ENCODE peak calls at places on chromosome 16, in seven cellular contexts. One of them, this sample, is unnamed.

GRCh38 chr16:48008011-48008410 is 147.8 kb downstream of the ABCC12 start:
- DNase-seq in neural progenitor cell: no peak
- DNase-seq in cardiac fibroblast: no peak
- DNase-seq in heart right ventricle: no peak
- DNase-seq in cardiac muscle cell: no peak
- DNase-seq in GM12865: no peak
- DNase-seq in aorta: no peak
- DNase-seq in this sample: no peak

GRCh38 chr16:50302472-50303005 is 36.2 kb downstream of the ADCY7 start:
- DNase-seq in heart right ventricle: no peak
- DNase-seq in neural progenitor cell: no peak
- DNase-seq in aorta: peak
- DNase-seq in GM12865: no peak
- DNase-seq in cardiac fibroblast: no peak
- DNase-seq in cardiac muscle cell: no peak
- DNase-seq in this sample: no peak

GRCh38 chr16:1428511-1428910 is 2.4 kb upstream of the PERCC1 start:
- DNase-seq in heart right ventricle: no peak
- DNase-seq in cardiac muscle cell: no peak
- DNase-seq in cardiac fibroblast: peak
- DNase-seq in neural progenitor cell: peak
- DNase-seq in aorta: no peak
- DNase-seq in GM12865: peak
- DNase-seq in this sample: no peak

GRCh38 chr16:84656557-84657130 is 8.3 kb downstream of the KLHL36 start:
- DNase-seq in neural progenitor cell: no peak
- DNase-seq in heart right ventricle: no peak
- DNase-seq in cardiac muscle cell: no peak
- DNase-seq in aorta: no peak
- DNase-seq in GM12865: no peak
- DNase-seq in cardiac fibroblast: no peak
- DNase-seq in this sample: no peak

GRCh38 chr16:27405546-27406451 is 3.8 kb downstream of the IL21R start:
- DNase-seq in aorta: no peak
- DNase-seq in neural progenitor cell: no peak
- DNase-seq in cardiac muscle cell: no peak
- DNase-seq in cardiac fibroblast: no peak
- DNase-seq in heart right ventricle: no peak
- DNase-seq in GM12865: peak
- DNase-seq in this sample: no peak

GRCh38 chr16:82182237-82183003 is 12.4 kb upstream of the MPHOSPH6 start:
- DNase-seq in aorta: no peak
- DNase-seq in cardiac fibroblast: peak
- DNase-seq in cardiac muscle cell: no peak
- DNase-seq in heart right ventricle: no peak
- DNase-seq in neural progenitor cell: peak
- DNase-seq in GM12865: no peak
- DNase-seq in this sample: no peak

GRCh38 chr16:80167657-80168056 is 373.1 kb upstream of the DYNLRB2 start:
- DNase-seq in heart right ventricle: no peak
- DNase-seq in neural progenitor cell: no peak
- DNase-seq in cardiac fibroblast: no peak
- DNase-seq in cardiac muscle cell: no peak
- DNase-seq in aorta: no peak
- DNase-seq in GM12865: no peak
- DNase-seq in this sample: no peak

GRCh38 chr16:3718019-3718391 is 681 bp upstream of the TRAP1 start:
- DNase-seq in heart right ventricle: no peak
- DNase-seq in cardiac muscle cell: no peak
- DNase-seq in cardiac fibroblast: no peak
- DNase-seq in GM12865: no peak
- DNase-seq in aorta: no peak
- DNase-seq in neural progenitor cell: no peak
- DNase-seq in this sample: no peak

GRCh38 chr16:75048051-75048450 is 49.2 kb downstream of the ZNRF1 start:
- DNase-seq in heart right ventricle: no peak
- DNase-seq in aorta: no peak
- DNase-seq in neural progenitor cell: no peak
- DNase-seq in cardiac fibroblast: no peak
- DNase-seq in GM12865: no peak
- DNase-seq in cardiac muscle cell: no peak
- DNase-seq in this sample: no peak

GRCh38 chr16:73231969-73232554 is 184.1 kb upstream of the ZFHX3 start:
- DNase-seq in neural progenitor cell: no peak
- DNase-seq in cardiac muscle cell: no peak
- DNase-seq in cardiac fibroblast: peak
- DNase-seq in aorta: no peak
- DNase-seq in GM12865: no peak
- DNase-seq in heart right ventricle: no peak
- DNase-seq in this sample: no peak
- H3K4me3 ChIP-seq in neural progenitor cell: no peak
- H3K4me3 ChIP-seq in cardiac muscle cell: no peak
- H3K4me3 ChIP-seq in cardiac fibroblast: peak
- H3K4me3 ChIP-seq in aorta: no peak
- H3K4me3 ChIP-seq in GM12865: no peak
- H3K4me3 ChIP-seq in heart right ventricle: peak
- H3K4me3 ChIP-seq in this sample: peak

GRCh38 chr16:21599994-21600773 is 807 bp downstream of the METTL9 start:
- DNase-seq in aorta: no peak
- DNase-seq in neural progenitor cell: peak
- DNase-seq in cardiac muscle cell: peak
- DNase-seq in cardiac fibroblast: peak
- DNase-seq in heart right ventricle: no peak
- DNase-seq in GM12865: peak
- DNase-seq in this sample: no peak
- H3K4me3 ChIP-seq in aorta: peak
- H3K4me3 ChIP-seq in neural progenitor cell: peak
- H3K4me3 ChIP-seq in cardiac muscle cell: peak
- H3K4me3 ChIP-seq in cardiac fibroblast: peak
- H3K4me3 ChIP-seq in heart right ventricle: peak
- H3K4me3 ChIP-seq in GM12865: peak
- H3K4me3 ChIP-seq in this sample: peak

DNA sequence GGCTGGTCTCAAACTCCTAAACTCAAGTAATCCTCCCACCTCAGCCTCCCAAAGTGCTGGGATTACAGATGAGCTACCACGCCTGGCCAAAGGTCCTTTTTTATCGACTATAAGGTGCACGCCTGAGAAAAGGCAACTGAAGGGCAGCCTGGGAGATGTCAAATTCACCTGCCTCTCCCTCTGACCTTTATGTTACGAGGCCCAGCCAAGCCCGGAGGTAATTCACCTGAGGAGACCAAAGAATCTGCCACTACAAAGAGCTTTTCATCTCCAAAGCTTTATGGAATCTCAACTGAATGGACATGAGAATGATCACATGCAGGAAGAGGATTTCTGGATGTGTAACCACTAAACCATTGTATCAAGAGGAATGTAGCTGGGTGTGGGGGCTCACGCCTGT is 37.2 kb downstream of the LYRM1 start:
- DNase-seq in cardiac muscle cell: no peak
- DNase-seq in heart right ventricle: no peak
- DNase-seq in neural progenitor cell: no peak
- DNase-seq in aorta: no peak
- DNase-seq in GM12865: no peak
- DNase-seq in cardiac fibroblast: no peak
- DNase-seq in this sample: no peak
- H3K4me3 ChIP-seq in cardiac muscle cell: no peak
- H3K4me3 ChIP-seq in heart right ventricle: no peak
- H3K4me3 ChIP-seq in neural progenitor cell: no peak
- H3K4me3 ChIP-seq in aorta: no peak
- H3K4me3 ChIP-seq in GM12865: no peak
- H3K4me3 ChIP-seq in cardiac fibroblast: no peak
- H3K4me3 ChIP-seq in this sample: no peak

GRCh38 chr16:86569843-86570447 is 3.3 kb downstream of the FOXC2 start:
- DNase-seq in cardiac fibroblast: peak
- DNase-seq in aorta: no peak
- DNase-seq in neural progenitor cell: no peak
- DNase-seq in cardiac muscle cell: no peak
- DNase-seq in GM12865: no peak
- DNase-seq in heart right ventricle: no peak
- DNase-seq in this sample: no peak
- H3K4me3 ChIP-seq in cardiac fibroblast: peak
- H3K4me3 ChIP-seq in aorta: peak
- H3K4me3 ChIP-seq in neural progenitor cell: no peak
- H3K4me3 ChIP-seq in cardiac muscle cell: peak
- H3K4me3 ChIP-seq in GM12865: no peak
- H3K4me3 ChIP-seq in heart right ventricle: peak
- H3K4me3 ChIP-seq in this sample: peak

GRCh38 chr16:88460496-88461169 is 7.6 kb downstream of the ZFPM1 start:
- DNase-seq in cardiac fibroblast: no peak
- DNase-seq in neural progenitor cell: no peak
- DNase-seq in aorta: no peak
- DNase-seq in cardiac muscle cell: no peak
- DNase-seq in heart right ventricle: no peak
- DNase-seq in GM12865: no peak
- DNase-seq in this sample: no peak
- H3K4me3 ChIP-seq in cardiac fibroblast: no peak
- H3K4me3 ChIP-seq in neural progenitor cell: no peak
- H3K4me3 ChIP-seq in aorta: no peak
- H3K4me3 ChIP-seq in cardiac muscle cell: no peak
- H3K4me3 ChIP-seq in heart right ventricle: no peak
- H3K4me3 ChIP-seq in GM12865: no peak
- H3K4me3 ChIP-seq in this sample: no peak

GRCh38 chr16:57001026-57001669 is 11.8 kb downstream of the NLRC5 start:
- DNase-seq in aorta: no peak
- DNase-seq in cardiac muscle cell: no peak
- DNase-seq in cardiac fibroblast: no peak
- DNase-seq in neural progenitor cell: no peak
- DNase-seq in GM12865: no peak
- DNase-seq in heart right ventricle: no peak
- DNase-seq in this sample: no peak

GRCh38 chr16:57007050-57007449 is 17.7 kb downstream of the NLRC5 start:
- DNase-seq in GM12865: no peak
- DNase-seq in cardiac muscle cell: no peak
- DNase-seq in heart right ventricle: no peak
- DNase-seq in neural progenitor cell: no peak
- DNase-seq in cardiac fibroblast: no peak
- DNase-seq in aorta: no peak
- DNase-seq in this sample: no peak

GRCh38 chr16:57000271-57001025 is 11.1 kb downstream of the NLRC5 start:
- DNase-seq in neural progenitor cell: no peak
- DNase-seq in cardiac muscle cell: no peak
- DNase-seq in GM12865: peak
- DNase-seq in heart right ventricle: peak
- DNase-seq in cardiac fibroblast: peak
- DNase-seq in aorta: peak
- DNase-seq in this sample: peak

GRCh38 chr16:57004387-57005250 is 15.3 kb downstream of the NLRC5 start:
- DNase-seq in neural progenitor cell: no peak
- DNase-seq in GM12865: peak
- DNase-seq in cardiac muscle cell: no peak
- DNase-seq in heart right ventricle: no peak
- DNase-seq in cardiac fibroblast: no peak
- DNase-seq in aorta: no peak
- DNase-seq in this sample: no peak

DNA sequence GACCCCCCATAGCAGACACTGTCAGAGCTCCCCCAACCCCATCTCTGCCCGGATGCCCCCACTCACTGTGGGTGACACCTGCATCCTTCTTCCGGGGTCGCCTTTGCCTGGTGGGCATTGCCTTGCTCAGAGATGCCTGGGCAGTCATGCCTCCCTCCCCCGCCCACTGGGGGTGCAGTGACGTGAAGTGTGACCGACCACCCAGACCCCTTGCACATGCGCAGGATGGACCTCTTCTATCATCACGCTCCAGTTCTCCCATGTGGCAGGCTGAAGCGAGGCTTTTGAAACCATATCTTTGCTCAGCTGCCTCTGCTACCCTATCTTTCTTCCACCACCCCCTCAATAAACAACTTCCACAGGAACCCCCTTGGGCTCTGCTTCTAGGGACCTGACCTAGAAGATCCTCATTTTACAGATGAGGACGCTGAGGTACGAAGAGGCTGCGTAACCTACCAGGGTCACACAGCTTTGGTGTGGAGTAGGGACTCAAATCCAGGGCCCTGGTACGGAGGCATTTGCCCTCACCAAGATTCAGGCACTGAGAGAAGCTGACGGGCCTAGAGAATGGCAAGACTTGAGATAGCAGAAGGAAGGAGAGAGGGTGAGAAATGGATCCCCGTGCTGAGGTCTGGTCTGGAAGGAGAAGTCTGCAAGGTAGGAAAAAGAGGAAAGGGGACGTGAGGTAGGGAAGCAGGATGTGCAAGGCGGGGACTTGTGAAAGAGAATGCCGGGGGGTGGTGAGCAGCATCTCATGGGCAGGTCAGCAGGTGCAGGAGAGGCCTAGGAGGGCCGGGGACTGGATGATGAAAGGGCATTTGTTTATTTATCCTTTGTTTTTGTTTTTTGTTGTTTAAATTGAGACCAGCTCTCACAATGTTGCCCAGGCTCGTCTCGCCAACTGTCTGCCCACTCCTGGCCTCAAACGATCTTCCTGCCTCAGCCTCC is 14.4 kb downstream of the NLRC5 start:
- DNase-seq in cardiac muscle cell: no peak
- DNase-seq in cardiac fibroblast: no peak
- DNase-seq in heart right ventricle: no peak
- DNase-seq in aorta: peak
- DNase-seq in GM12865: peak
- DNase-seq in neural progenitor cell: no peak
- DNase-seq in this sample: no peak
- H3K4me3 ChIP-seq in cardiac muscle cell: no peak
- H3K4me3 ChIP-seq in cardiac fibroblast: no peak
- H3K4me3 ChIP-seq in heart right ventricle: no peak
- H3K4me3 ChIP-seq in aorta: no peak
- H3K4me3 ChIP-seq in GM12865: peak
- H3K4me3 ChIP-seq in neural progenitor cell: no peak
- H3K4me3 ChIP-seq in this sample: no peak

GRCh38 chr16:31010943-31011342 is 505 bp upstream of the STX1B start:
- DNase-seq in aorta: no peak
- DNase-seq in cardiac muscle cell: no peak
- DNase-seq in heart right ventricle: no peak
- DNase-seq in cardiac fibroblast: no peak
- DNase-seq in GM12865: no peak
- DNase-seq in neural progenitor cell: no peak
- DNase-seq in this sample: no peak
- H3K4me3 ChIP-seq in aorta: no peak
- H3K4me3 ChIP-seq in cardiac muscle cell: peak
- H3K4me3 ChIP-seq in heart right ventricle: no peak
- H3K4me3 ChIP-seq in cardiac fibroblast: no peak
- H3K4me3 ChIP-seq in GM12865: no peak
- H3K4me3 ChIP-seq in neural progenitor cell: peak
- H3K4me3 ChIP-seq in this sample: peak

This sample was measured in skeletal muscle cell.